ENCODE peak calls at places on chromosomes 13 and 19, in five cellular contexts. One of them, this sample, is unnamed. For H3K4me1, the result is how much of the 10 kb centered on the place peaks cover.

GRCh38 chr13:33639158-33639557 is 178.8 kb upstream of the RFC3 start:
- DNase-seq in SJSA1: no peak
- DNase-seq in GM23248: peak
- DNase-seq in tibial artery: peak
- DNase-seq in thoracic aorta: no peak
- DNase-seq in this sample: peak

GRCh38 chr19:49142866-49143335 is 12.3 kb downstream of the HRC start:
- DNase-seq in SJSA1: peak
- DNase-seq in GM23248: peak
- DNase-seq in tibial artery: peak
- DNase-seq in thoracic aorta: peak
- DNase-seq in this sample: peak

GRCh38 chr19:54606230-54606629 is 12.8 kb downstream of the LILRA1 start:
- DNase-seq in SJSA1: no peak
- DNase-seq in GM23248: no peak
- DNase-seq in tibial artery: no peak
- DNase-seq in thoracic aorta: no peak
- DNase-seq in this sample: no peak

GRCh38 chr13:49020940-49021548 is 45.3 kb downstream of the FNDC3A start:
- DNase-seq in SJSA1: no peak
- DNase-seq in GM23248: peak
- DNase-seq in tibial artery: no peak
- DNase-seq in thoracic aorta: no peak
- DNase-seq in this sample: no peak

GRCh38 chr13:44668707-44669106 is 92.6 kb upstream of the TSC22D1 start:
- DNase-seq in SJSA1: peak
- DNase-seq in GM23248: peak
- DNase-seq in tibial artery: no peak
- DNase-seq in thoracic aorta: no peak
- DNase-seq in this sample: no peak

GRCh38 chr19:28956421-28956820 is 256.5 kb downstream of the UQCRFS1 start:
- DNase-seq in SJSA1: no peak
- DNase-seq in GM23248: no peak
- DNase-seq in tibial artery: no peak
- DNase-seq in thoracic aorta: no peak
- DNase-seq in this sample: no peak

GRCh38 chr19:16062789-16063188 is 13.5 kb upstream of the TPM4 start:
- DNase-seq in SJSA1: no peak
- DNase-seq in GM23248: no peak
- DNase-seq in tibial artery: peak
- DNase-seq in thoracic aorta: no peak
- DNase-seq in this sample: no peak

GRCh38 chr19:33252418-33252962 is 26.8 kb upstream of the SLC7A10 start:
- DNase-seq in SJSA1: no peak
- DNase-seq in GM23248: no peak
- DNase-seq in tibial artery: no peak
- DNase-seq in thoracic aorta: no peak
- DNase-seq in this sample: no peak

GRCh38 chr13:106533940-106534843 is 1.3 kb downstream of the EFNB2 start:
- DNase-seq in SJSA1: peak
- DNase-seq in GM23248: peak
- DNase-seq in tibial artery: peak
- DNase-seq in thoracic aorta: no peak
- DNase-seq in this sample: peak

GRCh38 chr13:34430294-34430693 is 511.8 kb upstream of the NBEA start:
- DNase-seq in SJSA1: no peak
- DNase-seq in GM23248: peak
- DNase-seq in tibial artery: no peak
- DNase-seq in thoracic aorta: no peak
- DNase-seq in this sample: no peak

GRCh38 chr19:17741456-17741855 is 9.8 kb upstream of the FCHO1 start:
- DNase-seq in SJSA1: no peak
- DNase-seq in GM23248: no peak
- DNase-seq in tibial artery: no peak
- DNase-seq in thoracic aorta: no peak
- DNase-seq in this sample: no peak

GRCh38 chr19:42461700-42462324 is 19.1 kb upstream of the CXCL17 start:
- DNase-seq in SJSA1: no peak
- DNase-seq in GM23248: no peak
- DNase-seq in tibial artery: no peak
- DNase-seq in thoracic aorta: no peak
- DNase-seq in this sample: no peak

GRCh38 chr19:36528921-36529518 is 949 bp upstream of the ZNF260 start:
- DNase-seq in SJSA1: no peak
- DNase-seq in GM23248: peak
- DNase-seq in tibial artery: no peak
- DNase-seq in thoracic aorta: no peak
- DNase-seq in this sample: no peak

GRCh38 chr19:21322528-21322927 is 6.7 kb downstream of the ZNF708 start:
- DNase-seq in SJSA1: no peak
- DNase-seq in GM23248: peak
- DNase-seq in tibial artery: no peak
- DNase-seq in thoracic aorta: no peak
- DNase-seq in this sample: peak

GRCh38 chr13:77386046-77386445 is 59.2 kb upstream of the MYCBP2 start:
- DNase-seq in SJSA1: no peak
- DNase-seq in GM23248: peak
- DNase-seq in tibial artery: no peak
- DNase-seq in thoracic aorta: no peak
- DNase-seq in this sample: no peak

GRCh38 chr13:113171250-113172125 is 13.0 kb downstream of the PROZ start:
- DNase-seq in SJSA1: no peak
- DNase-seq in GM23248: no peak
- DNase-seq in tibial artery: no peak
- DNase-seq in thoracic aorta: no peak
- DNase-seq in this sample: no peak
- H3K27ac ChIP-seq in SJSA1: no peak
- H3K27ac ChIP-seq in GM23248: no peak
- H3K27ac ChIP-seq in tibial artery: no peak
- H3K27ac ChIP-seq in thoracic aorta: no peak
- H3K27ac ChIP-seq in this sample: no peak

GRCh38 chr19:2237869-2238153 is 1.2 kb downstream of the SF3A2 start:
- DNase-seq in SJSA1: no peak
- DNase-seq in GM23248: no peak
- DNase-seq in tibial artery: no peak
- DNase-seq in thoracic aorta: no peak
- DNase-seq in this sample: no peak
- H3K4me1 ChIP-seq in SJSA1: under half
- H3K4me1 ChIP-seq in GM23248: under half
- H3K4me1 ChIP-seq in tibial artery: half or more
- H3K4me1 ChIP-seq in thoracic aorta: half or more
- H3K4me1 ChIP-seq in this sample: under half

GRCh38 chr19:5976768-5977167 is 1.2 kb downstream of the RANBP3 start:
- DNase-seq in SJSA1: no peak
- DNase-seq in GM23248: no peak
- DNase-seq in tibial artery: no peak
- DNase-seq in thoracic aorta: no peak
- DNase-seq in this sample: no peak
- H3K27ac ChIP-seq in SJSA1: no peak
- H3K27ac ChIP-seq in GM23248: no peak
- H3K27ac ChIP-seq in tibial artery: peak
- H3K27ac ChIP-seq in thoracic aorta: no peak
- H3K27ac ChIP-seq in this sample: no peak

GRCh38 chr19:13847033-13847899 is 29.7 kb upstream of the NANOS3 start:
- DNase-seq in SJSA1: peak
- DNase-seq in GM23248: peak
- DNase-seq in tibial artery: peak
- DNase-seq in thoracic aorta: peak
- DNase-seq in this sample: peak
- H3K4me1 ChIP-seq in SJSA1: half or more
- H3K4me1 ChIP-seq in GM23248: under half
- H3K4me1 ChIP-seq in tibial artery: half or more
- H3K4me1 ChIP-seq in thoracic aorta: half or more
- H3K4me1 ChIP-seq in this sample: under half

GRCh38 chr13:24921881-24922280 is 157.9 kb downstream of the RNF17 start:
- DNase-seq in SJSA1: no peak
- DNase-seq in GM23248: no peak
- DNase-seq in tibial artery: no peak
- DNase-seq in thoracic aorta: no peak
- DNase-seq in this sample: no peak
- H3K27ac ChIP-seq in SJSA1: no peak
- H3K27ac ChIP-seq in GM23248: peak
- H3K27ac ChIP-seq in tibial artery: peak
- H3K27ac ChIP-seq in thoracic aorta: peak
- H3K27ac ChIP-seq in this sample: no peak

DNA sequence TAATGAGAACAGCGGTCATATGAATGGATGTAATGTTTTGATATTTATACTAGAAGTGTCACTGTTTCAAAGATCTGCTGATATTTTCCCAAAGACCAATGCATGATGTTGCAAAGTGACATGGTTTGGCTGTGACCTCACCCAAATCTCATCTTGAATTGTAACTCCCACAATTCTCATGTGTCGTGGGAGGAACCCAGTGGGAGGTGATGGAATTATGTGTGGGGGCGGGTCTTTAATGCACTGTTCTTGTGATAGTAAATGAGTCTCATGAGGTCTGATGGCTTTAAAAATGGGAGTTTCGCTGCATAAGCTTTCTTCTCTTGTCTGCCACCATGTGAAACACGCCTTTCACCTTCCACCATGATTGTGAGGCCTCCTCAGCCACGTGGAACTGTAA is 98.3 kb downstream of the AKAP11 start:
- DNase-seq in SJSA1: no peak
- DNase-seq in GM23248: no peak
- DNase-seq in tibial artery: no peak
- DNase-seq in thoracic aorta: no peak
- DNase-seq in this sample: no peak
- H3K4me1 ChIP-seq in SJSA1: under half
- H3K4me1 ChIP-seq in GM23248: under half
- H3K4me1 ChIP-seq in tibial artery: under half
- H3K4me1 ChIP-seq in thoracic aorta: under half
- H3K4me1 ChIP-seq in this sample: under half

GRCh38 chr13:98651716-98652115 is 74.8 kb upstream of the STK24 start:
- DNase-seq in SJSA1: peak
- DNase-seq in GM23248: no peak
- DNase-seq in tibial artery: no peak
- DNase-seq in thoracic aorta: no peak
- DNase-seq in this sample: no peak

GRCh38 chr13:98648676-98649075 is 71.8 kb upstream of the STK24 start:
- DNase-seq in SJSA1: peak
- DNase-seq in GM23248: peak
- DNase-seq in tibial artery: no peak
- DNase-seq in thoracic aorta: no peak
- DNase-seq in this sample: no peak

GRCh38 chr13:98650376-98651107 is 73.6 kb upstream of the STK24 start:
- DNase-seq in SJSA1: peak
- DNase-seq in GM23248: no peak
- DNase-seq in tibial artery: no peak
- DNase-seq in thoracic aorta: no peak
- DNase-seq in this sample: no peak

GRCh38 chr13:98648141-98648540 is 71.2 kb upstream of the STK24 start:
- DNase-seq in SJSA1: peak
- DNase-seq in GM23248: no peak
- DNase-seq in tibial artery: no peak
- DNase-seq in thoracic aorta: no peak
- DNase-seq in this sample: no peak

DNA sequence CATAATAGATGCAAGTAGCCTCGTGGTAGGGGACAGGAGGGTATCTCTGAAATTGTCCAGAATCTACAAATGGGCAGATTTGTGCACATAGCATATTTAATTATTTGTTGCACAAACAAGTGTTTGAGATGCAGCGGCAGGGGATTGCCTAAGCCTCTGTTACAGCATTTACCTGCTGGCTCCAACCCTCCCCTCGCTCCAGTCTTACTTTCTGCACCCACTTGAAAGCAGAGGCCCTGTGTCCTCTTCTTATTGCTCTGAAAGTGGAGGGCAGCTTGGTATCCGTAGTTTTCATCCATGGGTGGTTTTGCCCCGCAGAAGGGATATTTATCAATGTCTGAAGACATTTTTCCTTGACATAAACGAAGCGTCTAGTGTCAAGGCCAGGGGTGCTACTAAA is 73.0 kb upstream of the STK24 start:
- DNase-seq in SJSA1: peak
- DNase-seq in GM23248: no peak
- DNase-seq in tibial artery: no peak
- DNase-seq in thoracic aorta: no peak
- DNase-seq in this sample: no peak
- H3K27ac ChIP-seq in SJSA1: no peak
- H3K27ac ChIP-seq in GM23248: no peak
- H3K27ac ChIP-seq in tibial artery: no peak
- H3K27ac ChIP-seq in thoracic aorta: no peak
- H3K27ac ChIP-seq in this sample: no peak

DNA sequence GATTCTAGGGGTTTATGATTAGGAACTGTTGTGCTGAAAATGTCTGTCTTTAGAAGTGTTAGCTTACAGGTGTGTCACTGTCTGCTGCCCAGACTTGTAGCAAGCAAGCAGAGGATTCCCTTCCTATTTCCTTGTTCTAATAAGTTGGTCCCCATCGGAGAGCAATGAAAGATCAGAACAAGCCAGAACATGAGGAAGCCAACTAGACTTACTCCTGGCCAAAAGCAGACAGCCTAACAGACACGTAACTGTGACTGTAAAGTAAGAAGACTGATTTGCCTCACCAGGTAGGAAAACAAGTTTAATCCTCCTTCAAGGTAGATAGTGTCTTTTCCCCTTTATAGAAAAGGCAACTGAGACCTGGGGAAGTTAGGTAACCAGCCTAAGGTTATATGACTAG is 12.5 kb downstream of the POLR1D start:
- DNase-seq in SJSA1: no peak
- DNase-seq in GM23248: no peak
- DNase-seq in tibial artery: no peak
- DNase-seq in thoracic aorta: no peak
- DNase-seq in this sample: no peak
- H3K4me1 ChIP-seq in SJSA1: under half
- H3K4me1 ChIP-seq in GM23248: under half
- H3K4me1 ChIP-seq in tibial artery: under half
- H3K4me1 ChIP-seq in thoracic aorta: under half
- H3K4me1 ChIP-seq in this sample: under half

DNA sequence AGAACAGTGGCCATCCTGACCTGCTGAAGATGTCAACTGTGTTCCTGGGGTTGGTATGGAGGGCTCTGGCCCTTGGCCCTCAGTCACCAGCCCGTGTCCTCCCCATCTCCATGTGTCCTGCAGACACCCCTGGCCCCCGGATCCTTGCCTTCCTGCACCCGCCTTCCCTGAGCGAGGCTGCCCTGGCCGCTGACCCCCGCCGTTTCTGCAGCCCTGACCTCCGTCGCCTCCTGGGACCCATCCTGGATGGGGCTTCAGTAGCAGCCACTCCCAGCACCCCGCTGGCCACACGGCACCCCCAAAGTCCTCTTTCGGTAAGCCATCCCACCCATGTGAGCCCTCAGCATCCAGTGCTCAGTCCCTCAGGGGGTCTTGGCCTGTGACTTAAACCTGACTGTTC is 24.8 kb downstream of the HIF3A start:
- DNase-seq in SJSA1: no peak
- DNase-seq in GM23248: no peak
- DNase-seq in tibial artery: no peak
- DNase-seq in thoracic aorta: no peak
- DNase-seq in this sample: no peak
- H3K27ac ChIP-seq in SJSA1: no peak
- H3K27ac ChIP-seq in GM23248: no peak
- H3K27ac ChIP-seq in tibial artery: peak
- H3K27ac ChIP-seq in thoracic aorta: no peak
- H3K27ac ChIP-seq in this sample: no peak